ENCODE peak calls at places on chromosome 6, in nine cellular contexts. U is substantia nigra; W is NCI-H187; D is endothelial cell; T is NCI-H82; K is Ammon's horn; Z is ovary; Q is stimulated activated CD8-positive, alpha-beta memory T cell treated with anti-CD3 and anti-CD28 coated beads, Interleukin-12 subunit alpha, Interleukin-12 subunit beta, amount 100 ng/mL, for 1 hour; O is stimulated activated CD4-positive, alpha-beta T cell treated with anti-CD3 and anti-CD28 coated beads, Interleukin-4, amount 100 ng/mL, for 48 hours. L is an unnamed sample.

GRCh38 chr6:37940074-37940847 is 120.7 kb downstream of the ZFAND3 start:
- DNase-seq in K (peak), D (no peak), Q (no peak), W (no peak), T (no peak), U (peak), Z (peak), O (no peak), L (no peak)

GRCh38 chr6:161200610-161201201 is 73.2 kb downstream of the AGPAT4 start:
- DNase-seq in U (no peak), O (no peak), D (no peak), K (peak), T (peak), Q (no peak), Z (no peak), W (no peak), L (no peak)

GRCh38 chr6:140371360-140371870 is 997.0 kb upstream of the CITED2 start:
- DNase-seq in Q (no peak), U (no peak), K (no peak), T (no peak), W (no peak), O (no peak), Z (no peak), D (no peak), L (no peak)

GRCh38 chr6:21132856-21133610 is 460.5 kb upstream of the SOX4 start:
- DNase-seq in O (no peak), Z (no peak), U (no peak), K (no peak), Q (no peak), D (no peak), W (no peak), T (peak), L (no peak)

GRCh38 chr6:36160147-36160760 is 29.9 kb downstream of the MAPK13 start:
- DNase-seq in W (no peak), D (no peak), T (no peak), Q (no peak), O (no peak), K (no peak), U (no peak), Z (no peak), L (no peak)

GRCh38 chr6:105545947-105546710 is 143.2 kb upstream of the PREP start:
- DNase-seq in Q (no peak), W (no peak), T (no peak), Z (no peak), D (no peak), K (no peak), U (no peak), O (no peak), L (no peak)

GRCh38 chr6:74574794-74575193 is 631.1 kb downstream of the COL12A1 start:
- DNase-seq in Z (no peak), T (peak), D (no peak), U (no peak), Q (no peak), O (no peak), K (no peak), W (no peak), L (no peak)

GRCh38 chr6:8269856-8270454 is 165.4 kb downstream of the SLC35B3 start:
- DNase-seq in U (no peak), W (no peak), Z (no peak), T (no peak), Q (no peak), K (no peak), O (no peak), D (no peak), L (no peak)

GRCh38 chr6:74480561-74480960 is 725.3 kb downstream of the COL12A1 start:
- DNase-seq in Z (no peak), K (no peak), D (no peak), U (no peak), T (no peak), W (no peak), O (no peak), Q (no peak), L (no peak)

GRCh38 chr6:40888456-40888990 is 150.5 kb downstream of the UNC5CL start:
- DNase-seq in Q (no peak), W (no peak), U (no peak), D (no peak), T (peak), Z (no peak), O (no peak), K (no peak), L (no peak)

GRCh38 chr6:71929047-71929446 is 42.7 kb downstream of the RIMS1 start:
- DNase-seq in O (no peak), Q (no peak), W (no peak), U (no peak), D (no peak), K (no peak), T (no peak), Z (no peak), L (no peak)

GRCh38 chr6:11929451-11929850 is 82.7 kb upstream of the HIVEP1 start:
- DNase-seq in O (no peak), Q (no peak), K (no peak), T (no peak), Z (no peak), D (no peak), U (no peak), W (no peak), L (no peak)

GRCh38 chr6:18263561-18264337 is 581 bp downstream of the DEK start:
- DNase-seq in T (peak), Q (no peak), Z (peak), U (peak), W (peak), D (peak), K (peak), O (no peak), L (no peak)

L was measured in NCI-H1436 treated with DMSO at 0.1 percent for 48 hours.